ENCODE peak calls at places on chromosomes 4 and X, in four cellular contexts. S, W, Z and P are unnamed samples.

GRCh38 chr4:144715230-144715629 is 69.3 kb downstream of the HHIP start:
- DNase-seq in S (no peak), W (no peak), Z (no peak), P (no peak)

GRCh38 chr4:155564086-155564485 is 102.6 kb upstream of the GUCY1A1 start:
- DNase-seq in S (no peak), W (no peak), Z (no peak), P (no peak)

GRCh38 chr4:55020131-55020530 is 105.3 kb downstream of the KDR start:
- DNase-seq in S (no peak), W (no peak), Z (no peak), P (no peak)

GRCh38 chrX:1763294-1763693 is 148.4 kb downstream of the ASMT start:
- DNase-seq in S (no peak), W (no peak), Z (no peak), P (no peak)

GRCh38 chr4:138063581-138063980 is 178.6 kb downstream of the SLC7A11 start:
- DNase-seq in S (no peak), W (no peak), Z (no peak), P (no peak)

GRCh38 chr4:140756292-140757219 is at the start of gene TBC1D9:
- DNase-seq in S (peak), W (no peak), Z (no peak), P (peak)

GRCh38 chrX:114976321-114976720 is 41.1 kb downstream of the IL13RA2 start:
- DNase-seq in S (no peak), W (no peak), Z (no peak), P (no peak)

GRCh38 chr4:114180481-114180880 is 201.0 kb upstream of the ARSJ start:
- DNase-seq in S (no peak), W (peak), Z (peak), P (no peak)

GRCh38 chr4:67198757-67199156 is 346.5 kb downstream of the CENPC start:
- DNase-seq in S (no peak), W (no peak), Z (no peak), P (peak)

GRCh38 chrX:1582686-1583437 is 8.5 kb upstream of the AKAP17A start:
- DNase-seq in S (no peak), W (no peak), Z (peak), P (peak)

GRCh38 chr4:139530833-139531427 is 25.1 kb downstream of the SETD7 start:
- DNase-seq in S (no peak), W (no peak), Z (peak), P (no peak)

GRCh38 chr4:8906991-8907595 is 35.5 kb upstream of the HMX1 start:
- DNase-seq in S (no peak), W (no peak), Z (no peak), P (no peak)

GRCh38 chrX:104419211-104419610 is 146.8 kb upstream of the IL1RAPL2 start:
- DNase-seq in S (no peak), W (no peak), Z (no peak), P (no peak)

GRCh38 chr4:119825696-119826095 is 197.1 kb upstream of the PDE5A start:
- DNase-seq in S (no peak), W (no peak), Z (no peak), P (no peak)

GRCh38 chr4:114398386-114398785 is 200.2 kb upstream of the UGT8 start:
- DNase-seq in S (no peak), W (no peak), Z (no peak), P (no peak)

GRCh38 chr4:112086036-112086434 is 59.2 kb upstream of the FAM241A start:
- DNase-seq in S (no peak), W (no peak), Z (no peak), P (no peak)

GRCh38 chr4:118417325-118417724 is 64.5 kb upstream of the PRSS12 start:
- DNase-seq in S (no peak), W (peak), Z (no peak), P (no peak)

GRCh38 chrX:120795301-120795700 is 80.4 kb downstream of the CT47B1 start:
- DNase-seq in S (no peak), W (no peak), Z (no peak), P (no peak)

GRCh38 chrX:132023117-132023895 is at the start of gene STK26:
- DNase-seq in S (peak), W (peak), Z (peak), P (peak)

GRCh38 chr4:89303989-89304388 is 3.6 kb downstream of the GPRIN3 start:
- DNase-seq in S (no peak), W (no peak), Z (no peak), P (no peak)